ENCODE peak calls at places on chromosomes 4 and X, in six cellular contexts. F is fibroblast of mammary gland, M is BE2C, L is heart left ventricle, I is GM23338, B is hepatocyte. N is an unnamed sample.

GRCh38 chr4:107219681-107220080 is 183.6 kb upstream of the DKK2 start:
- DNase-seq in L (no peak), I (no peak), F (no peak), B (no peak), M (no peak), N (no peak)

GRCh38 chrX:34288782-34289181 is 156.7 kb upstream of the FAM47A start:
- DNase-seq in F (no peak), I (no peak), B (no peak), L (no peak), M (no peak), N (peak; percentile 10)

GRCh38 chr4:109658871-109659410 is 44.3 kb downstream of the CASP6 start:
- DNase-seq in I (peak; percentile 33), L (no peak), B (no peak), M (no peak), F (peak; percentile 12), N (no peak)

GRCh38 chrX:65528705-65529340 is 5.8 kb downstream of the LAS1L start:
- DNase-seq in B (peak; percentile 48), I (peak; percentile 64), F (peak; percentile 30), L (peak; percentile 9), M (peak; percentile 43), N (no peak)

GRCh38 chrX:110915120-110915519 is 119.5 kb upstream of the CHRDL1 start:
- DNase-seq in M (no peak), F (peak; percentile 93), B (peak; percentile 19), L (no peak), I (no peak), N (peak; percentile 23)

GRCh38 chrX:97846718-97847237 is 963.1 kb downstream of the RPA4 start:
- DNase-seq in M (no peak), L (no peak), I (no peak), F (no peak), B (no peak), N (no peak)

GRCh38 chrX:57367649-57368048 is 81.1 kb downstream of the FAAH2 start:
- DNase-seq in M (no peak), I (no peak), B (peak; percentile 5), L (no peak), F (no peak), N (no peak)

GRCh38 chrX:103616676-103617186 is 9.0 kb downstream of the TCEAL3 start:
- DNase-seq in I (no peak), B (no peak), L (no peak), F (no peak), M (no peak), N (no peak)

GRCh38 chr4:132572210-132572609 is 576.9 kb upstream of the PCDH10 start:
- DNase-seq in I (peak; percentile 16), L (no peak), M (no peak), F (no peak), B (peak; percentile 45), N (no peak)

DNA sequence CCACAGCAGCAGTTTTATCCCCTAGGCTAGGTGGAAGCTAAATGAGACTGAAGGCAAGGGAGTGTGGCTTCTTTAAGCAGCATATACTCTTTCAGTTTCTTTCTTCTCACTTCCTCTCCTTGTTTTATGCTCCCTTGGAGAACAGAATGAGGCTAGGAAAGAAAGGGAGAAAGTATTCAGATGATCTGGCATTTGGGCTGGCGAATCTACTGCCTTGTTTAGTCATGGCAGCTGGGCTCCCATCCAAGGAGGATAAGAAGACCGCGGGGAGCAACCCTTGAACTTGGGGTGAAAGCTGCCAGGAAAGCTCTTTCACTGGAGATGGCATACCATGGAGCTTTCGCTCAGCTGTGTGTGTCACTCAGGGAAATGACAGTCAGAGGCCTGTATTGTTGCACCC is 72.1 kb downstream of the ARHGEF38 start:
- DNase-seq in F (peak; percentile 30), L (peak; percentile 16), B (no peak), I (no peak), M (no peak), N (no peak)
- H3K4me3 ChIP-seq in F (no peak overlapping the region), L (no peak overlapping the region), B (no peak overlapping the region), I (no peak overlapping the region), M (no peak overlapping the region), N (no peak overlapping the region)

GRCh38 chr4:5710065-5710961 is 688 bp upstream of the EVC start:
- DNase-seq in F (no peak), B (peak; percentile 21), L (no peak), M (no peak), I (peak; percentile 59), N (no peak)
- TF ChIP-seq CTCF in F (peak; percentile 48), B (peak; percentile 28), L (no peak), M (peak; percentile 21), I (peak; percentile 53), N (peak; percentile 51)

GRCh38 chrX:153687121-153688039 is at the start of gene SLC6A8:
- DNase-seq in B (peak; percentile 81), I (peak; percentile 60), M (peak; percentile 77), L (peak; percentile 79), F (peak; percentile 37), N (no peak)

GRCh38 chrX:153684447-153685178 is 3.1 kb upstream of the SLC6A8 start:
- DNase-seq in F (no peak), B (no peak), M (no peak), L (no peak), I (peak; percentile 80), N (no peak)

GRCh38 chrX:153685751-153686676 is 1.7 kb upstream of the SLC6A8 start:
- DNase-seq in L (no peak), I (no peak), F (no peak), B (no peak), M (no peak), N (no peak)

GRCh38 chrX:153688071-153688470 is 345 bp downstream of the SLC6A8 start:
- DNase-seq in M (no peak), L (no peak), I (no peak), B (no peak), F (no peak), N (no peak)

DNA sequence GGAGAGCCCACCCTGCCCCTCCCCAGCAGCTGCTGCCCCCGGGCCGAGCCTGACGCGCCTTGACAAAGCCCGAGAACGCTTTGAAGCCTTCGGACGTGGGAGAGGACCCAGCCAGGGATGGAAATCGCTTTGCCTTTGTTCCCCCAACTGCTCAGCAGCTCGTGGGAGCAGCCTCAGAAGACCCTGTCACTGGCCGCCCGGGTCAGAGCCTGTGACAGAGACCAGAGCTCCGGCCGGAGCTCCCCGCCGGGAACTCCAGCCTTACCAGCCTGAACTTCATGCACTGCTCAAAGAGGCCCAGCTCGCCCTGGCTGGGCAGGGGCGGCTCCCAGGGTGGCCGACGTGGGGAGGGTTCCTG is 2.6 kb upstream of the SLC6A8 start:
- DNase-seq in M (no peak), L (no peak), I (no peak), B (no peak), F (no peak), N (no peak)
- H3K4me3 ChIP-seq in M (no peak overlapping the region), L (no peak overlapping the region), I (peak overlapping the region; percentile 38), B (no peak overlapping the region), F (no peak overlapping the region), N (no peak overlapping the region)

GRCh38 chrX:52934704-52935468 is 23.4 kb downstream of the FAM156A start:
- DNase-seq in F (peak; percentile 94), B (peak; percentile 94), I (peak; percentile 91), L (peak; percentile 93), M (peak; percentile 89), N (no peak)
- TF ChIP-seq CTCF in F (peak; percentile 84), B (peak; percentile 94), I (peak; percentile 67), L (peak; percentile 93), M (peak; percentile 76), N (peak; percentile 71)

GRCh38 chr4:155780773-155781172 is 22.0 kb downstream of the GUCY1B1 start:
- DNase-seq in L (no peak), F (peak; percentile 42), M (no peak), I (no peak), B (no peak), N (no peak)
- H3K4me3 ChIP-seq in L (no peak overlapping the region), F (no peak overlapping the region), M (no peak overlapping the region), I (no peak overlapping the region), B (no peak overlapping the region), N (no peak overlapping the region)

DNA sequence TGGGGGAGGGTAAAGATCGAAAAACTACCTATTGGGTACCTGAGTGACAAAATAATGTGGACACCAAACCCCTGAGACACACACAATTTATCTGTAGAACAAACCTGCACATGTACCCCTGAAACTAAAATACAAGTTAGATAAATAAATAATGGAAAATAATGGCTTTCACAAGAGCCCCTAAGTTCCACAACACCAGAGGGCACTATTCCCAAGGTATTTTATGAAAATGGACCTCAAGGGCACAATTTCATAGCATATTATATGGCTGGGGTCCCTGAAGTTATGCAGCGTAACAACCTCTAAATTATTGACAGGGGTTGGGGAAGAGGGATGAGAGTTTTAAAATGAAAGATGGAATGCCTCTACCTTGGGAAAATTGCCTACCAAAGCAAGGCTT is 81.3 kb upstream of the TMEM33 start:
- DNase-seq in B (no peak), F (no peak), M (no peak), I (peak; percentile 55), L (no peak), N (no peak)
- TF ChIP-seq CTCF in B (peak; percentile 10), F (peak; percentile 11), M (peak; percentile 49), I (peak; percentile 67), L (no peak), N (peak; percentile 26)

GRCh38 chrX:41970419-41970818 is 47.1 kb upstream of the CASK start:
- DNase-seq in F (no peak), M (no peak), L (no peak), B (no peak), I (no peak), N (no peak)

GRCh38 chrX:41973208-41973607 is 49.9 kb upstream of the CASK start:
- DNase-seq in F (no peak), I (no peak), B (no peak), M (no peak), L (no peak), N (no peak)

DNA sequence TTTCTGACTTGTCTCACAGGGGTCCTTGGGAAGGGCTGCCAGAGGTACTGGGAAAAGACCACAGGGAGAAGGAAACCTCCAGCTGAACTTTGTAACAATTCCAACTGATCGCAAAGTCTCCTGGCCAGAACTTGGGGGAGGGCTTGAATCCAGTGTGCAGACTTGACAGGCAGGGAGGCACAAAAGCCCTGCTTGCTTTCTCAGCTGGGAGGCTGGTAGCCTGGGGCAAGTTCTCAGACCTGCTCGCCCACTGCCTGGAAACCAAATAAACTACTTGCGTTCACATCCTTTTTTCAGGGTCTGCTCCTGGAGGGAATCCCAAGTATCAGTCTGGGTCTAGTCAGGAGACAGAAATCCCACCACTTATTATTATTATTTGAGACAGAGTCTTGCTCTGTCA is 48.0 kb upstream of the CASK start:
- DNase-seq in L (no peak), B (no peak), I (no peak), F (no peak), M (no peak), N (no peak)
- H3K4me3 ChIP-seq in L (no peak overlapping the region), B (no peak overlapping the region), I (no peak overlapping the region), F (no peak overlapping the region), M (no peak overlapping the region), N (no peak overlapping the region)

DNA sequence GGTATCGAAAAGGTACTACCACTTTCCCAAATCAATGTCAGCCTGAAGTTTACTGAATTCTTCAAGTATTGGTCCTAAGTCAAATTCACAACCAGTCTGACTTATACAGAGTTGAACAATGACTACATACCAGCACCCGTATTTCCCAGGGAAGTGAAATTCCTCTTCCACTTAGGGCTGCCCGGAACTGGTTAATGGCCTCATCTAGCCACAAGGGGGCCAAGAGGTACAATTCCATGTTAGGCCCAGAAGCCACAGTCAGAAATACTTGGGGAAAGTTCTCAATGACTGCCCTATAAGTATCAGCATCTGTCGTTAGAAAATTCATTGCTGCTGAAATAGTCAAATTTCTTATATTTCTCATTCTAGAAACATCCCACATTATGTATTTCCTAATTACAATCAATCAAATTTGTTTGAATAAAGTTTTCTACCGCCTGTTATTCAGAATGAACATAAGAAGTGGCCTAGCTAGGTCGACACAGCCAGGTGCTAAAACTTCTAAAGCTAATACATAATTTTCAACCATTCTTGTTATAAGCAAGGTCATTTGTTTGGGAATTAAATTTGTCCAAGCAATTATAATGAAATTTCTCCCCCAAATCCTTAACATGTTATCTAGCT is 5.6 kb upstream of the PCDH7 start:
- DNase-seq in M (peak; percentile 62), I (peak; percentile 88), F (peak; percentile 55), L (no peak), B (peak; percentile 79), N (no peak)
- TF ChIP-seq CTCF in M (peak; percentile 93), I (peak; percentile 84), F (peak; percentile 86), L (peak; percentile 63), B (peak; percentile 69), N (peak; percentile 84)